ENCODE peak calls at places on chromosomes 5 and 9, in seven cellular contexts. X, C, N, L, T, G and Y are unnamed samples.

GRCh38 chr9:82488702-82489578 is 500.4 kb downstream of the SPATA31D1 start:
- DNase-seq in X (peak), G (no peak), N (no peak), T (peak), L (peak), C (peak), Y (peak)

GRCh38 chr9:96888591-96888990 is 34.3 kb upstream of the ZNF782 start:
- DNase-seq in N (no peak), X (no peak), L (no peak), C (no peak), G (no peak), T (no peak), Y (no peak)

GRCh38 chr5:138468133-138468965 is 3.1 kb downstream of the EGR1 start:
- DNase-seq in G (no peak), L (no peak), T (peak), N (no peak), X (peak), C (peak), Y (peak)

GRCh38 chr5:178286226-178287090 is 53.9 kb upstream of the PHYKPL start:
- DNase-seq in G (no peak), X (no peak), L (no peak), T (no peak), N (no peak), C (no peak), Y (no peak)

GRCh38 chr9:131986576-131986975 is 93.1 kb downstream of the MED27 start:
- DNase-seq in L (no peak), T (no peak), X (peak), C (peak), N (no peak), G (no peak), Y (no peak)

GRCh38 chr5:143918961-143919360 is 107.0 kb downstream of the HMHB1 start:
- DNase-seq in T (no peak), L (no peak), N (no peak), G (no peak), C (no peak), X (no peak), Y (no peak)

GRCh38 chr5:32331217-32331926 is 18.6 kb upstream of the MTMR12 start:
- DNase-seq in L (peak), X (no peak), N (no peak), T (no peak), C (no peak), G (no peak), Y (no peak)

GRCh38 chr5:142800776-142801494 is 30.8 kb downstream of the ARHGAP26 start:
- DNase-seq in G (no peak), X (no peak), T (no peak), N (peak), L (no peak), C (no peak), Y (no peak)

GRCh38 chr5:17255471-17256016 is 38.1 kb downstream of the BASP1 start:
- DNase-seq in X (no peak), L (no peak), T (peak), C (no peak), N (peak), G (no peak), Y (no peak)

GRCh38 chr5:126801992-126802294 is 25.0 kb downstream of the LMNB1 start:
- DNase-seq in N (peak), L (peak), C (peak), T (peak), G (no peak), X (no peak), Y (peak)

GRCh38 chr9:36268007-36268427 is 9.8 kb upstream of the GNE start:
- DNase-seq in C (peak), G (no peak), L (no peak), T (peak), X (peak), N (no peak), Y (peak)

GRCh38 chr9:116355153-116355827 is 201.7 kb downstream of the PAPPA start:
- DNase-seq in X (no peak), G (no peak), L (peak), T (peak), C (peak), N (no peak), Y (peak)

GRCh38 chr9:74950456-74950855 is 2.3 kb downstream of the C9orf40 start:
- DNase-seq in N (no peak), L (no peak), T (no peak), X (peak), C (no peak), G (no peak), Y (no peak)

GRCh38 chr5:147464211-147464610 is 45.7 kb downstream of the DPYSL3 start:
- DNase-seq in N (peak), X (no peak), G (no peak), T (peak), L (peak), C (peak), Y (no peak)
- TF ChIP-seq CTCF in N (peak), X (peak), G (peak), T (peak), L (peak), C (peak), Y (peak)

GRCh38 chr9:104746285-104746684 is 1.2 kb upstream of the NIPSNAP3A start:
- DNase-seq in G (no peak), X (no peak), N (no peak), C (no peak), T (no peak), L (no peak), Y (no peak)

GRCh38 chr9:104745852-104746251 is 1.6 kb upstream of the NIPSNAP3A start:
- DNase-seq in L (no peak), G (no peak), T (no peak), N (no peak), X (no peak), C (no peak), Y (no peak)

GRCh38 chr9:104743377-104743985 is 4.0 kb upstream of the NIPSNAP3A start:
- DNase-seq in X (peak), T (peak), L (peak), G (no peak), N (peak), C (peak), Y (peak)

GRCh38 chr9:104738452-104738851 is 9.0 kb upstream of the NIPSNAP3A start:
- DNase-seq in C (no peak), X (no peak), L (no peak), T (no peak), N (no peak), G (no peak), Y (no peak)

DNA sequence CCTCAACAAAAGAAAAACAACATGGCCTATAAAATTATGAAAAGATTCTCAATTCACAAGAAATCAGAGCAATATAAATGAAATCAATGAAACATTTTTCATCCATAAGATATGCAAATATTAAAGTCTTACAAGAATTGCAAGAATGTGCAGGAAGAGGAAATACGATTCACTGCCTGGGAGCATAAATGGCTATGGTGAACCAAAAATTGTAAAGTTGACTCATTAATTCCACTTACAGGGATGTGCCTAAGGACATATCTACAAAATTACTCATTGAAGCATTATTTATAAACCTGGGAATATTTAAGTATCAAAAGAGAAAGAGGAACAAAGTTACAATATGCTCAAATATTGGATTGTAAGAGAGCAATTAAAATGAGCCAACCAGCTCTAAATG is 6.9 kb upstream of the NIPSNAP3A start:
- DNase-seq in N (no peak), C (peak), L (no peak), G (no peak), X (peak), T (peak), Y (peak)
- H3K4me3 ChIP-seq in N (no peak), C (no peak), L (no peak), G (no peak), X (no peak), T (no peak), Y (no peak)

GRCh38 chr9:21994526-21994995 is at the start of gene CDKN2B-AS1:
- DNase-seq in C (peak), G (no peak), N (peak), L (no peak), X (no peak), T (peak), Y (peak)
- TF ChIP-seq CTCF in C (no peak), G (no peak), N (peak), L (peak), X (no peak), T (no peak), Y (no peak)

DNA sequence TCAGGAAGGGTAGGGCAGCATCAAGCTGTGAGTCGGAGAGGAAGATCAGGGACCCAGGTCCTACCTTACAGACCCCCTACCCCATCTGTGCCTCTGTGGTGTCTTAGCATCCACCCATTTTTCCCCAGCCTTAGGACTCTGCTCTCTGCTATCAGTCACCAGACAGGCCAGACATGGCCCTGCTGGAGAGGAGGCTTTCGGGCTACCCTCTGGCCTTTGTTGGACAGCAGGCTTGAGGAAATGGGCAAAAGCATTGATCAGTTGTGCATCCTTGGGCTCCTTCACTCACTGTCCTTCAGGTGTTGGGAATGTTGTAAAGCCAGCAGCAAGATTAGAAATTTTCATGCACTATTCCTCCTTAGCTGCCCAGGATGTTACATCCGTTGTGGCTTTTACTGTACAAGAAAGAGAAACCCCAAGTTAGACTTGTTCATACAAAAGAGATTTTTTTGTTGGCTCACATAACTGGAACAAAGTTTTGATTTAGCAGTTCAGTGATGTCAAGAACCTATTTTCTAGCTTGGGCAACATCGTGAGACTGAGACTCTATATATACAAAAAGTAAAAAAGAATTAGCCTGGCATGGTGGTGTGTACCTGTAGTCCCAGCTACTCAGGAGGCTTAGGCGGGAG is 17.4 kb upstream of the TNFAIP8 start:
- DNase-seq in T (no peak), X (no peak), N (no peak), C (no peak), L (no peak), G (no peak), Y (no peak)
- H3K4me3 ChIP-seq in T (no peak), X (no peak), N (peak), C (no peak), L (no peak), G (no peak), Y (no peak)

GRCh38 chr5:113047234-113047633 is 70.6 kb downstream of the DCP2 start:
- DNase-seq in L (no peak), T (peak), G (no peak), C (no peak), X (no peak), N (no peak), Y (no peak)

GRCh38 chr5:113044776-113045175 is 68.2 kb downstream of the DCP2 start:
- DNase-seq in N (no peak), X (no peak), T (no peak), C (no peak), G (no peak), L (no peak), Y (no peak)

GRCh38 chr5:113042491-113043243 is 66.1 kb downstream of the DCP2 start:
- DNase-seq in N (no peak), X (no peak), C (no peak), T (no peak), L (no peak), G (no peak), Y (no peak)

GRCh38 chr5:113040672-113041071 is 64.1 kb downstream of the DCP2 start:
- DNase-seq in C (no peak), X (no peak), L (no peak), N (no peak), G (no peak), T (no peak), Y (no peak)

GRCh38 chr5:113043491-113043931 is 66.9 kb downstream of the DCP2 start:
- DNase-seq in L (peak), X (no peak), C (no peak), N (peak), G (no peak), T (peak), Y (peak)
- TF ChIP-seq CTCF in L (peak), X (peak), C (peak), N (peak), G (peak), T (no peak), Y (peak)